ENCODE peak calls at places on chromosomes 2 and 18, in eight cellular contexts. One of them, this sample, is unnamed.

GRCh38 chr2:54691439-54692135 is 31.9 kb upstream of the EML6 start:
- DNase-seq in GM13976: no peak
- DNase-seq in CD8-positive, alpha-beta T cell: no peak
- DNase-seq in AG09309: no peak
- DNase-seq in IMR-90: no peak
- DNase-seq in HCT116: no peak
- DNase-seq in A549: no peak
- DNase-seq in fibroblast of lung: no peak
- DNase-seq in this sample: no peak

GRCh38 chr2:189534854-189535253 is 45.7 kb downstream of the SLC40A1 start:
- DNase-seq in AG09309: no peak
- DNase-seq in HCT116: no peak
- DNase-seq in GM13976: no peak
- DNase-seq in CD8-positive, alpha-beta T cell: no peak
- DNase-seq in IMR-90: peak
- DNase-seq in A549: peak
- DNase-seq in fibroblast of lung: peak
- DNase-seq in this sample: no peak

GRCh38 chr18:48939368-48940097 is 11.2 kb downstream of the SMAD7 start:
- DNase-seq in A549: no peak
- DNase-seq in fibroblast of lung: peak
- DNase-seq in IMR-90: no peak
- DNase-seq in CD8-positive, alpha-beta T cell: no peak
- DNase-seq in GM13976: no peak
- DNase-seq in HCT116: no peak
- DNase-seq in AG09309: no peak
- DNase-seq in this sample: no peak

GRCh38 chr18:40868110-40868858 is 1086.8 kb upstream of the PIK3C3 start:
- DNase-seq in fibroblast of lung: peak
- DNase-seq in A549: peak
- DNase-seq in CD8-positive, alpha-beta T cell: no peak
- DNase-seq in AG09309: no peak
- DNase-seq in IMR-90: peak
- DNase-seq in HCT116: no peak
- DNase-seq in GM13976: no peak
- DNase-seq in this sample: no peak

GRCh38 chr2:73260338-73260984 is 23.8 kb downstream of the FBXO41 start:
- DNase-seq in AG09309: peak
- DNase-seq in A549: peak
- DNase-seq in fibroblast of lung: peak
- DNase-seq in HCT116: no peak
- DNase-seq in GM13976: peak
- DNase-seq in IMR-90: peak
- DNase-seq in CD8-positive, alpha-beta T cell: no peak
- DNase-seq in this sample: no peak

GRCh38 chr2:71226391-71226964 is 425 bp downstream of the PAIP2B start:
- DNase-seq in CD8-positive, alpha-beta T cell: peak
- DNase-seq in AG09309: no peak
- DNase-seq in GM13976: no peak
- DNase-seq in IMR-90: no peak
- DNase-seq in fibroblast of lung: no peak
- DNase-seq in HCT116: no peak
- DNase-seq in A549: no peak
- DNase-seq in this sample: no peak

GRCh38 chr2:13581471-13581870 is 864.7 kb downstream of the TRIB2 start:
- DNase-seq in IMR-90: no peak
- DNase-seq in HCT116: no peak
- DNase-seq in GM13976: no peak
- DNase-seq in AG09309: no peak
- DNase-seq in CD8-positive, alpha-beta T cell: no peak
- DNase-seq in fibroblast of lung: no peak
- DNase-seq in A549: no peak
- DNase-seq in this sample: no peak

GRCh38 chr2:63780483-63781155 is 61.1 kb upstream of the UGP2 start:
- DNase-seq in GM13976: no peak
- DNase-seq in IMR-90: no peak
- DNase-seq in fibroblast of lung: no peak
- DNase-seq in HCT116: no peak
- DNase-seq in A549: no peak
- DNase-seq in CD8-positive, alpha-beta T cell: no peak
- DNase-seq in AG09309: no peak
- DNase-seq in this sample: no peak

GRCh38 chr2:33215299-33215698 is 261.1 kb upstream of the RASGRP3 start:
- DNase-seq in fibroblast of lung: peak
- DNase-seq in HCT116: no peak
- DNase-seq in GM13976: no peak
- DNase-seq in IMR-90: peak
- DNase-seq in CD8-positive, alpha-beta T cell: no peak
- DNase-seq in AG09309: peak
- DNase-seq in A549: no peak
- DNase-seq in this sample: no peak

GRCh38 chr18:48200631-48201336 is 208.4 kb downstream of the ZBTB7C start:
- DNase-seq in AG09309: no peak
- DNase-seq in fibroblast of lung: no peak
- DNase-seq in A549: no peak
- DNase-seq in CD8-positive, alpha-beta T cell: no peak
- DNase-seq in GM13976: no peak
- DNase-seq in HCT116: peak
- DNase-seq in IMR-90: no peak
- DNase-seq in this sample: no peak

GRCh38 chr2:100990650-100991403 is 11.3 kb upstream of the RPL31 start:
- DNase-seq in fibroblast of lung: no peak
- DNase-seq in A549: no peak
- DNase-seq in GM13976: no peak
- DNase-seq in HCT116: no peak
- DNase-seq in AG09309: no peak
- DNase-seq in IMR-90: no peak
- DNase-seq in CD8-positive, alpha-beta T cell: no peak
- DNase-seq in this sample: no peak

GRCh38 chr18:10023853-10024638 is 110.2 kb downstream of the VAPA start:
- DNase-seq in fibroblast of lung: no peak
- DNase-seq in AG09309: no peak
- DNase-seq in IMR-90: no peak
- DNase-seq in HCT116: no peak
- DNase-seq in A549: no peak
- DNase-seq in GM13976: no peak
- DNase-seq in CD8-positive, alpha-beta T cell: no peak
- DNase-seq in this sample: no peak

GRCh38 chr2:239663364-239663924 is 262.6 kb upstream of the HDAC4 start:
- DNase-seq in AG09309: no peak
- DNase-seq in A549: no peak
- DNase-seq in GM13976: no peak
- DNase-seq in fibroblast of lung: no peak
- DNase-seq in HCT116: no peak
- DNase-seq in CD8-positive, alpha-beta T cell: no peak
- DNase-seq in IMR-90: no peak
- DNase-seq in this sample: no peak

GRCh38 chr2:218960196-218961165 is 1.0 kb downstream of the CDK5R2 start:
- DNase-seq in IMR-90: no peak
- DNase-seq in fibroblast of lung: no peak
- DNase-seq in HCT116: no peak
- DNase-seq in AG09309: no peak
- DNase-seq in CD8-positive, alpha-beta T cell: no peak
- DNase-seq in GM13976: peak
- DNase-seq in A549: no peak
- DNase-seq in this sample: peak

GRCh38 chr2:96580771-96581170 is 44.2 kb downstream of the ARID5A start:
- DNase-seq in CD8-positive, alpha-beta T cell: no peak
- DNase-seq in AG09309: no peak
- DNase-seq in HCT116: peak
- DNase-seq in fibroblast of lung: no peak
- DNase-seq in GM13976: no peak
- DNase-seq in A549: peak
- DNase-seq in IMR-90: no peak
- DNase-seq in this sample: peak
- TF ChIP-seq CTCF in CD8-positive, alpha-beta T cell: no peak
- TF ChIP-seq CTCF in AG09309: peak
- TF ChIP-seq CTCF in HCT116: peak
- TF ChIP-seq CTCF in fibroblast of lung: no peak
- TF ChIP-seq CTCF in GM13976: no peak
- TF ChIP-seq CTCF in A549: peak
- TF ChIP-seq CTCF in IMR-90: no peak
- TF ChIP-seq CTCF in this sample: no peak

DNA sequence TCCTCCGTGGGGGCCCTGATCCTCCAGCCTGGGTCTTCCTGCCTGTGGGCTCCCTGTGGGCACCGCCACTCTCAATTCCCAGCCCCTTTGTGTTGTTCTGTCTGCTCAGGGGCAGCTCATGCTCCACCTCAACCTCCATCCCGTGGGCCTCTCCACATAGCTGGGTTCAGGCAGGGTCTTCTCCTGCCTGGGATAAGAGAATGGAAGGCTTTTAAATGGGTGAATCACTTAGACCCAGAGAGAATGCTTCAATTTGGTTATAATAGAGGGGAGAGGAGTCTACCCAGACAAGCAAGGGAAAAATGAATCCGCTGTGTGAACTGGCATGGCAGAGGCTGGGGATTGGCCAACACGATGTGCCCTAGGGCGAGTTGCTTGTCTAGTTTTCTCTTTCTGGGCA is 138.4 kb upstream of the MYCN start:
- DNase-seq in GM13976: no peak
- DNase-seq in AG09309: no peak
- DNase-seq in fibroblast of lung: no peak
- DNase-seq in HCT116: no peak
- DNase-seq in IMR-90: no peak
- DNase-seq in A549: no peak
- DNase-seq in CD8-positive, alpha-beta T cell: no peak
- DNase-seq in this sample: no peak
- TF ChIP-seq CTCF in GM13976: no peak
- TF ChIP-seq CTCF in AG09309: no peak
- TF ChIP-seq CTCF in fibroblast of lung: no peak
- TF ChIP-seq CTCF in HCT116: no peak
- TF ChIP-seq CTCF in IMR-90: no peak
- TF ChIP-seq CTCF in A549: no peak
- TF ChIP-seq CTCF in CD8-positive, alpha-beta T cell: no peak
- TF ChIP-seq CTCF in this sample: no peak

GRCh38 chr2:148022351-148022750 is 1.5 kb downstream of the MBD5 start:
- DNase-seq in fibroblast of lung: peak
- DNase-seq in GM13976: no peak
- DNase-seq in AG09309: no peak
- DNase-seq in HCT116: no peak
- DNase-seq in A549: no peak
- DNase-seq in IMR-90: no peak
- DNase-seq in CD8-positive, alpha-beta T cell: no peak
- DNase-seq in this sample: no peak
- TF ChIP-seq CTCF in fibroblast of lung: no peak
- TF ChIP-seq CTCF in GM13976: no peak
- TF ChIP-seq CTCF in AG09309: no peak
- TF ChIP-seq CTCF in HCT116: no peak
- TF ChIP-seq CTCF in A549: no peak
- TF ChIP-seq CTCF in IMR-90: no peak
- TF ChIP-seq CTCF in CD8-positive, alpha-beta T cell: no peak
- TF ChIP-seq CTCF in this sample: no peak

GRCh38 chr2:181738074-181738473 is 57.8 kb upstream of the NEUROD1 start:
- DNase-seq in GM13976: no peak
- DNase-seq in CD8-positive, alpha-beta T cell: no peak
- DNase-seq in IMR-90: peak
- DNase-seq in fibroblast of lung: no peak
- DNase-seq in A549: peak
- DNase-seq in AG09309: no peak
- DNase-seq in HCT116: no peak
- DNase-seq in this sample: no peak
- TF ChIP-seq CTCF in GM13976: no peak
- TF ChIP-seq CTCF in CD8-positive, alpha-beta T cell: no peak
- TF ChIP-seq CTCF in IMR-90: peak
- TF ChIP-seq CTCF in fibroblast of lung: peak
- TF ChIP-seq CTCF in A549: peak
- TF ChIP-seq CTCF in AG09309: peak
- TF ChIP-seq CTCF in HCT116: peak
- TF ChIP-seq CTCF in this sample: no peak

GRCh38 chr18:650428-650858 is 7.0 kb upstream of the TYMS start:
- DNase-seq in fibroblast of lung: no peak
- DNase-seq in GM13976: no peak
- DNase-seq in IMR-90: no peak
- DNase-seq in HCT116: no peak
- DNase-seq in CD8-positive, alpha-beta T cell: no peak
- DNase-seq in A549: no peak
- DNase-seq in AG09309: no peak
- DNase-seq in this sample: peak

GRCh38 chr18:649341-649740 is 8.1 kb upstream of the TYMS start:
- DNase-seq in fibroblast of lung: no peak
- DNase-seq in HCT116: no peak
- DNase-seq in A549: peak
- DNase-seq in IMR-90: peak
- DNase-seq in CD8-positive, alpha-beta T cell: no peak
- DNase-seq in GM13976: no peak
- DNase-seq in AG09309: no peak
- DNase-seq in this sample: no peak

GRCh38 chr18:647304-647703 is 10.1 kb upstream of the TYMS start:
- DNase-seq in IMR-90: no peak
- DNase-seq in HCT116: no peak
- DNase-seq in GM13976: no peak
- DNase-seq in AG09309: no peak
- DNase-seq in A549: no peak
- DNase-seq in CD8-positive, alpha-beta T cell: no peak
- DNase-seq in fibroblast of lung: no peak
- DNase-seq in this sample: no peak

GRCh38 chr18:641224-641623 is 16.2 kb upstream of the TYMS start:
- DNase-seq in CD8-positive, alpha-beta T cell: no peak
- DNase-seq in GM13976: no peak
- DNase-seq in HCT116: no peak
- DNase-seq in AG09309: no peak
- DNase-seq in A549: no peak
- DNase-seq in fibroblast of lung: no peak
- DNase-seq in IMR-90: no peak
- DNase-seq in this sample: no peak

GRCh38 chr18:644395-645004 is 13.0 kb upstream of the TYMS start:
- DNase-seq in fibroblast of lung: no peak
- DNase-seq in IMR-90: no peak
- DNase-seq in CD8-positive, alpha-beta T cell: no peak
- DNase-seq in GM13976: no peak
- DNase-seq in AG09309: no peak
- DNase-seq in HCT116: no peak
- DNase-seq in A549: no peak
- DNase-seq in this sample: no peak
- TF ChIP-seq CTCF in fibroblast of lung: no peak
- TF ChIP-seq CTCF in IMR-90: no peak
- TF ChIP-seq CTCF in CD8-positive, alpha-beta T cell: no peak
- TF ChIP-seq CTCF in GM13976: no peak
- TF ChIP-seq CTCF in AG09309: peak
- TF ChIP-seq CTCF in HCT116: peak
- TF ChIP-seq CTCF in A549: no peak
- TF ChIP-seq CTCF in this sample: no peak

This sample was measured in GM20000.